ENCODE peak calls at places on chromosomes 2 and 18, in four cellular contexts. S is fibroblast of pulmonary artery, I is A549, G is HL-60. D is an unnamed sample.

GRCh38 chr2:237456200-237456731 is 30.8 kb upstream of the MLPH start:
- DNase-seq in I (no peak), S (peak), G (no peak), D (peak)

GRCh38 chr2:143801561-143801960 is 672.3 kb downstream of the ARHGAP15 start:
- DNase-seq in I (no peak), G (no peak), S (no peak), D (no peak)

GRCh38 chr18:4391859-4392258 is 63.2 kb downstream of the DLGAP1 start:
- DNase-seq in G (no peak), I (no peak), S (no peak), D (no peak)

GRCh38 chr18:78730564-78731422 is 248.8 kb upstream of the SALL3 start:
- DNase-seq in I (no peak), G (no peak), S (no peak), D (no peak)

GRCh38 chr18:32040936-32041335 is 22.3 kb downstream of the RNF125 start:
- DNase-seq in G (peak), I (no peak), S (no peak), D (no peak)

GRCh38 chr18:34947711-34948125 is 93.5 kb upstream of the MAPRE2 start:
- DNase-seq in S (peak), I (no peak), G (no peak), D (no peak)

GRCh38 chr2:47386551-47386950 is 16.4 kb upstream of the MSH2 start:
- DNase-seq in S (no peak), G (no peak), I (no peak), D (no peak)

GRCh38 chr2:32805104-32806095 is 141.4 kb upstream of the LTBP1 start:
- DNase-seq in I (peak), G (no peak), S (peak), D (no peak)

GRCh38 chr18:22683196-22683676 is 249.9 kb upstream of the RBBP8 start:
- DNase-seq in I (peak), G (no peak), S (peak), D (peak)

GRCh38 chr2:20476950-20477349 is 30.1 kb downstream of the RHOB start:
- DNase-seq in S (no peak), I (no peak), G (no peak), D (no peak)

GRCh38 chr2:157565550-157565949 is 63.1 kb downstream of the ACVR1C start:
- DNase-seq in G (no peak), I (no peak), S (no peak), D (no peak)
- TF ChIP-seq CTCF in G (no peak), I (no peak), S (no peak), D (no peak)

GRCh38 chr2:231412616-231412963 is 17.1 kb downstream of the B3GNT7 start:
- DNase-seq in I (no peak), S (no peak), G (no peak), D (no peak)
- H3K4me3 ChIP-seq in I (peak), S (peak), G (peak), D (peak)

DNA sequence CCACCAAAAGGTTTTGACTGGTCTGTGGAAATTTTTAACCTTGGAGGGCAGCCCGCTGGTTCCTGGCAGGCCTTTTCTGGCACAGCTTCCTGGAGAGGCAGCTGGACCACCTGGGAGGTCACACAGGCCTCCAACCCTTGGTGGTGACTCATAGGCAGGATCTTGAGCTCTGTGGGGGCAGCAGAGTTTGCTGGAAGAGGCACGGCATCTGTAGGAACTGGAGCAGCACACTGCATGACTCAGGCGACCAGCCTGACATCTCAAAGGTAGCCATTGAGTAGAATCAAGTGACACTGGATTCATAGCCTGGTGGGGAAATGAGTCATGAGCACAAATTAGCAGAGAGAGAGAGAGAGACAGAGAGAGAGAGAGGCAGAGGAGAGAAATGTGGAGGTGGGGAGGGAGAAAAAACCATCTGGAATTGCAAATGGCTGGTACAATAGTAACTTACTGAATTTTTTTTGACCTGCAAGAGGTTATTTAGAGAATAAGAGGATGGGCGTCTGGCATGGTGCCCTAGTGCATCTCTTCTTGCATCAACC is 57.4 kb downstream of the TRPM8 start:
- DNase-seq in S (peak), I (peak), G (no peak), D (no peak)
- TF ChIP-seq CTCF in S (no peak), I (no peak), G (no peak), D (no peak)

DNA sequence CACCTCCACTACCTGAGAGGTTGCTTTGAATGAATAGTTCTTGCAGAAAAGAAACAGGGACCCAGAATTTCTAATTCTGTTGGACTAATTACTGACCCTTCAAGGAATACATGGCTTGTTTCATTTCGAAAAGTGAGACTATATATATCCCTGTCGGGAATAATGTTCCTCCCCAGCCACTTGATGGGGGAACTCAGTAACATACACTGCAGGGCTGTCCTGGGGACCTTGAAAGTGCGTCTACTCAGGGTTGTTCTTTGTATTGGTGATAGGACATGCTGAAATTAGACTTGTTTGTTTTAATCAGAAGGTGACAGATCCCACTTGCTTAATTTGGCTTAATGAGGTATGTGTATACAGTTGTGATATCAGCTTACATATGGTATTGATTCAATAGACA is 25.5 kb downstream of the MGAT5 start:
- DNase-seq in S (no peak), G (no peak), I (no peak), D (no peak)
- H3K4me3 ChIP-seq in S (no peak), G (no peak), I (no peak), D (no peak)

GRCh38 chr2:110874565-110875383 is 142.4 kb downstream of the ACOXL start:
- DNase-seq in S (no peak), I (no peak), G (peak), D (no peak)

GRCh38 chr2:110878150-110878549 is 145.8 kb downstream of the ACOXL start:
- DNase-seq in S (no peak), G (no peak), I (no peak), D (no peak)

GRCh38 chr2:110875384-110875725 is 143.0 kb downstream of the ACOXL start:
- DNase-seq in S (no peak), I (no peak), G (no peak), D (no peak)

GRCh38 chr2:110877031-110877827 is 144.9 kb downstream of the ACOXL start:
- DNase-seq in S (no peak), I (no peak), G (no peak), D (no peak)

GRCh38 chr2:110876167-110876999 is 144.0 kb downstream of the ACOXL start:
- DNase-seq in S (no peak), G (no peak), I (no peak), D (no peak)
- TF ChIP-seq CTCF in S (no peak), G (no peak), I (peak), D (no peak)

D was measured in left ventricle myocardium inferior.